ENCODE peak calls at places on chromosomes 3 and 15, in ten cellular contexts. R is omental fat pad, E is kidney, V is AG10803, B is neural progenitor cell, X is HFF-Myc, C is mucosa of descending colon, O is fibroblast of mammary gland, H is GM13976, S is tibial artery. K is an unnamed sample.

GRCh38 chr15:99096894-99097426 is 7.9 kb upstream of the SYNM start:
- DNase-seq in R (no peak), E (no peak), V (no peak), B (no peak), X (no peak), C (no peak), O (peak), H (no peak), S (no peak), K (no peak)

GRCh38 chr3:8301977-8302589 is 199.5 kb upstream of the LMCD1 start:
- DNase-seq in R (no peak), E (no peak), V (peak), B (peak), X (no peak), C (no peak), O (peak), H (peak), S (no peak), K (peak)

GRCh38 chr3:36650271-36650671 is 114.1 kb downstream of the DCLK3 start:
- DNase-seq in R (no peak), E (no peak), V (peak), B (no peak), X (no peak), C (no peak), O (no peak), H (no peak), S (no peak), K (no peak)

GRCh38 chr3:39601241-39601640 is 133.8 kb downstream of the MOBP start:
- DNase-seq in R (no peak), E (no peak), V (no peak), B (no peak), X (no peak), C (no peak), O (no peak), H (no peak), S (no peak), K (no peak)

GRCh38 chr3:40019371-40019770 is 210.0 kb downstream of the MYRIP start:
- DNase-seq in R (no peak), E (no peak), V (no peak), B (no peak), X (no peak), C (no peak), O (no peak), H (no peak), S (no peak), K (no peak)

GRCh38 chr3:110343945-110344344 is 727.7 kb upstream of the NECTIN3 start:
- DNase-seq in R (no peak), E (no peak), V (peak), B (no peak), X (no peak), C (no peak), O (peak), H (no peak), S (no peak), K (no peak)

GRCh38 chr15:48304398-48304797 is 26.8 kb upstream of the DUT start:
- DNase-seq in R (no peak), E (no peak), V (no peak), B (no peak), X (no peak), C (no peak), O (no peak), H (no peak), S (no peak), K (no peak)

GRCh38 chr3:160372780-160373179 is 26.2 kb downstream of the IFT80 start:
- DNase-seq in R (no peak), E (no peak), V (peak), B (no peak), X (no peak), C (no peak), O (peak), H (no peak), S (no peak), K (no peak)

GRCh38 chr15:81411056-81411455 is 37.0 kb upstream of the TMC3 start:
- DNase-seq in R (no peak), E (no peak), V (no peak), B (peak), X (no peak), C (no peak), O (no peak), H (no peak), S (no peak), K (no peak)
- TF ChIP-seq CTCF in R (no peak), E (no peak), V (peak), B (peak), X (peak), C (no peak), O (no peak), H (no peak), S (no peak), K (no peak)

GRCh38 chr3:11774296-11774877 is 72.3 kb downstream of the TAMM41 start:
- DNase-seq in R (no peak), E (no peak), V (peak), B (peak), X (peak), C (no peak), O (peak), H (peak), S (no peak), K (no peak)
- TF ChIP-seq CTCF in R (no peak), E (peak), V (peak), B (peak), X (peak), C (no peak), O (peak), H (no peak), S (no peak), K (no peak)

GRCh38 chr3:101989578-101990200 is 140.4 kb downstream of the NFKBIZ start:
- DNase-seq in R (no peak), E (no peak), V (no peak), B (no peak), X (no peak), C (no peak), O (no peak), H (no peak), S (no peak), K (no peak)
- TF ChIP-seq CTCF in R (no peak), E (no peak), V (no peak), B (no peak), X (no peak), C (no peak), O (no peak), H (no peak), S (no peak), K (no peak)

GRCh38 chr15:59528965-59529402 is 82.6 kb upstream of the GCNT3 start:
- DNase-seq in R (peak), E (peak), V (peak), B (peak), X (peak), C (peak), O (peak), H (peak), S (peak), K (peak)
- TF ChIP-seq CTCF in R (no peak), E (peak), V (peak), B (peak), X (peak), C (peak), O (peak), H (peak), S (peak), K (peak)

GRCh38 chr15:38665586-38665985 is 101.0 kb upstream of the RASGRP1 start:
- DNase-seq in R (no peak), E (no peak), V (no peak), B (no peak), X (no peak), C (no peak), O (no peak), H (no peak), S (no peak), K (no peak)
- TF ChIP-seq CTCF in R (no peak), E (no peak), V (no peak), B (no peak), X (no peak), C (no peak), O (no peak), H (no peak), S (no peak), K (no peak)

GRCh38 chr3:4773583-4773982 is 205.7 kb upstream of the BHLHE40 start:
- DNase-seq in R (no peak), E (no peak), V (no peak), B (no peak), X (no peak), C (no peak), O (no peak), H (no peak), S (no peak), K (no peak)
- TF ChIP-seq CTCF in R (no peak), E (no peak), V (no peak), B (no peak), X (no peak), C (no peak), O (no peak), H (no peak), S (no peak), K (no peak)

DNA sequence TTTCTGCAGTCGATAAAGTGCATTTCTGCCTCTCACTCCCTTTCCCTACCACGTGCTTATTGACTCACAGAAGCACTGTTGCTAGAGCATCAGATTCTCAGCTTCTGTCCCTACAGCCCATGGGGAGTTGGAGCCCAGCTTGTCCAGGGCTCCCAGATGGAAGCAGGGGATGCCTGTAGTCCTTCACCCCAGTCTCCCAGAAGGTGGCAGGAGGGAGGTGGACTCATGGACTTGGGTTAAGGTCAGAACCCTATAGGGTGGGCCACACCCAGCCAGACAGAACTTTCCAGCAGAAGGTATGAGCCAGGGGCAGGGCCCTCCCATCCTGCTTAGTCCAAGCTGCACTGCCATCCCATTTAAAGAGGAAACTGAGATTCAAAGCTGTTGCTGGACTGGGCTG is 33.1 kb upstream of the SEMA3F start:
- DNase-seq in R (no peak), E (peak), V (no peak), B (no peak), X (no peak), C (no peak), O (peak), H (no peak), S (no peak), K (no peak)
- TF ChIP-seq CTCF in R (no peak), E (peak), V (peak), B (no peak), X (no peak), C (no peak), O (no peak), H (no peak), S (no peak), K (no peak)

GRCh38 chr3:19688767-19689166 is 245.2 kb downstream of the EFHB start:
- DNase-seq in R (no peak), E (no peak), V (no peak), B (peak), X (no peak), C (no peak), O (no peak), H (no peak), S (no peak), K (no peak)
- TF ChIP-seq CTCF in R (no peak), E (no peak), V (no peak), B (peak), X (no peak), C (no peak), O (no peak), H (peak), S (no peak), K (no peak)

GRCh38 chr3:31427623-31428022 is 105.1 kb upstream of the STT3B start:
- DNase-seq in R (no peak), E (no peak), V (no peak), B (no peak), X (no peak), C (no peak), O (no peak), H (no peak), S (no peak), K (no peak)
- TF ChIP-seq CTCF in R (no peak), E (no peak), V (no peak), B (no peak), X (no peak), C (no peak), O (no peak), H (no peak), S (no peak), K (no peak)

GRCh38 chr3:177357352-177358084 is 160.2 kb upstream of the TBL1XR1 start:
- DNase-seq in R (no peak), E (no peak), V (peak), B (peak), X (peak), C (no peak), O (peak), H (no peak), S (no peak), K (peak)

GRCh38 chr3:177356113-177356512 is 158.8 kb upstream of the TBL1XR1 start:
- DNase-seq in R (no peak), E (no peak), V (no peak), B (no peak), X (no peak), C (no peak), O (no peak), H (no peak), S (no peak), K (no peak)

GRCh38 chr3:177359601-177360357 is 162.5 kb upstream of the TBL1XR1 start:
- DNase-seq in R (peak), E (peak), V (peak), B (peak), X (peak), C (peak), O (peak), H (peak), S (peak), K (peak)

GRCh38 chr3:177358968-177359600 is 161.8 kb upstream of the TBL1XR1 start:
- DNase-seq in R (no peak), E (peak), V (no peak), B (peak), X (no peak), C (peak), O (no peak), H (peak), S (peak), K (peak)

DNA sequence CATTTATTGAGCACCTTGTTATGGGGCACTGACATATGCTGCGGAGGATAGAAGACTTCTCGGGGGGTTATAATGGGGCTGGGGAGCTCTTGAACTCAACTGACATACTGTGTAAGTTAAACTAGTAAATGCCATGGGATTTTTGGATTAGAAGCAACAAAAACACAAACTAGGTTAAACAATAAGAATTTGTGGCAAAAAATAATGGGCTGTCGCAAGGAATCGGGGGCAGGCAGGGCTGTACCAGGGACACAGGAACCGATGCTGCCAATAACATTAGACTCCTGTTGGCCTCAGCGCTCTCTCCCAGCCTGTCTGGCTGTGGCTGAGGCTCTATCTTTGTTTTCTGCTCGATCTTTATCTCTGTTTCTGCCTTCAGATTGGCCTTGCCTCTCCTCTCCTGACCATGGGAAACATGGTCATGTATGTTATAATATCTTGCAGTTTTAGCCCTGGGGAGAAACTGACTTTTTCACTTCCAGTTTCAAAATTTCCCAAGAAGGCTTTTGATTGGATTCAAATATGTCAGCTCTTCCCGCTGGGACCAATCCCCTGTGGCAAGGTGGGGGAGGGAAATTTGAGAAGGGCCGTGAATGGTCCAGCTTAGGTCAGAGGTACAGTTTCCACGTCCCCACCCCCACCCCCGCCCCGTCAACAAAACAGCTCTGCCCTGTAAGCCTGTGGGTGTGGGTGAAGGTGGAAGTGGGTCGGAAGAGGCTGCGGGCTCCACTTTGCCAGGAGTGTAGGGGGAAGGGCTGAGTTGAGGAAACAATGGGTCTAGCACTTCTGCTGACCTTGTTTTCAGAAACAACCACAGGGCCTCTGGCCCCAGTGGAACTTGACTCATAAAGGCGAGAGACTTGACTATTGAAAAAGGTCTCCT is 161.0 kb upstream of the TBL1XR1 start:
- DNase-seq in R (no peak), E (peak), V (peak), B (peak), X (no peak), C (peak), O (peak), H (peak), S (peak), K (peak)
- TF ChIP-seq CTCF in R (no peak), E (no peak), V (no peak), B (no peak), X (no peak), C (no peak), O (no peak), H (no peak), S (no peak), K (no peak)

K was measured in activated CD8-positive, alpha-beta T cell treated with anti-CD3 and anti-CD28 coated beads for 36 hours.